ENCODE peak calls at places on chromosomes 6 and 20, in five cellular contexts. V is CD4-positive, alpha-beta T cell; K is CD4-positive, CD25-positive, alpha-beta regulatory T cell; S is body of pancreas; Y is mucosa of descending colon. G is an unnamed sample. For H3K9me3, the result is how much of the 10 kb centered on the place peaks cover.

GRCh38 chr20:40766790-40767529 is 77.9 kb upstream of the MAFB start:
- DNase-seq in V (no peak), K (no peak), S (no peak), Y (no peak), G (no peak)

GRCh38 chr20:17505664-17506517 is 25.3 kb downstream of the BFSP1 start:
- DNase-seq in V (no peak), K (peak), S (no peak), Y (peak), G (no peak)

GRCh38 chr20:1423625-1424106 is 30.8 kb upstream of the FKBP1A start:
- DNase-seq in V (no peak), K (peak), S (peak), Y (no peak), G (no peak)

GRCh38 chr20:57897891-57898290 is 188.1 kb upstream of the PMEPA1 start:
- DNase-seq in V (no peak), K (no peak), S (no peak), Y (no peak), G (no peak)

GRCh38 chr20:58864346-58864745 is 11.8 kb downstream of the GNAS start:
- DNase-seq in V (no peak), K (no peak), S (no peak), Y (no peak), G (no peak)

GRCh38 chr6:153031335-153031955 is 28.9 kb upstream of the MTRF1L start:
- DNase-seq in V (no peak), K (no peak), S (no peak), Y (no peak), G (no peak)

GRCh38 chr6:159513074-159513473 is 180.0 kb downstream of the SOD2 start:
- DNase-seq in V (no peak), K (no peak), S (no peak), Y (no peak), G (no peak)

GRCh38 chr6:128632131-128632530 is 111.7 kb upstream of the PTPRK start:
- DNase-seq in V (no peak), K (no peak), S (no peak), Y (no peak), G (no peak)

GRCh38 chr20:12069181-12069580 is 151.5 kb downstream of the BTBD3 start:
- DNase-seq in V (no peak), K (no peak), S (no peak), Y (no peak), G (no peak)

GRCh38 chr6:106163966-106164877 is 78.1 kb downstream of the PRDM1 start:
- DNase-seq in V (no peak), K (peak), S (no peak), Y (peak), G (no peak)

DNA sequence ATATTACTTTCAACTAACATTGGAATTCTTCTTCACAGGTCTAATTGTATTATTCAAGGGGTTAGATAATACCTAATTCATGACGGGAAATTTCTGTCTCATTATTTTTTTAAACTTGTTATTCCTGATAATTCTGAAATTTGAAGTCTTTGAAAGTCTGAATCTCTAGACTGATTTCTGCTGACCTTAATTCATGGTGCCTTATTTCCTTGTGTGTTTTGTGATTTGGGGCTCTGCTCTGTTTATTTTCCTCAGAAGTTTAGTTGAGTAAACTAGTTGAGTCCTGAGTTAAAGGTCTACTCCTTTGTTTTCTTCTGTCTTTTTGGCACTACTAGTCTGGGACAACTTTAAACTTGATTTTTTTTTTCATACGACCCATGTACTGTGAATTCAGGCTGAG is 5.9 kb downstream of the DEFB118 start:
- DNase-seq in V (no peak), K (no peak), S (no peak), Y (no peak), G (no peak)
- H3K9me3 ChIP-seq in V (under half), K (under half), S (under half), Y (under half), G (under half)

GRCh38 chr6:85826997-85827396 is 184.3 kb upstream of the SYNCRIP start:
- DNase-seq in V (no peak), K (no peak), S (no peak), Y (no peak), G (no peak)

GRCh38 chr6:85828973-85829372 is 186.3 kb upstream of the SYNCRIP start:
- DNase-seq in V (no peak), K (no peak), S (no peak), Y (no peak), G (no peak)

GRCh38 chr6:85824329-85824728 is 181.6 kb upstream of the SYNCRIP start:
- DNase-seq in V (no peak), K (no peak), S (no peak), Y (no peak), G (no peak)
- H3K9me3 ChIP-seq in V (under half), K (under half), S (under half), Y (under half), G (under half)

GRCh38 chr20:20955837-20956236 is 150.3 kb downstream of the LINC00237 start:
- DNase-seq in V (no peak), K (no peak), S (no peak), Y (no peak), G (no peak)
- H3K9me3 ChIP-seq in V (under half), K (under half), S (under half), Y (under half), G (under half)

GRCh38 chr6:37559060-37559459 is 59.4 kb upstream of the CCDC167 start:
- DNase-seq in V (no peak), K (no peak), S (no peak), Y (no peak), G (no peak)

GRCh38 chr6:37557645-37558114 is 58.0 kb upstream of the CCDC167 start:
- DNase-seq in V (no peak), K (no peak), S (no peak), Y (no peak), G (no peak)

GRCh38 chr6:37558646-37559045 is 59.0 kb upstream of the CCDC167 start:
- DNase-seq in V (no peak), K (no peak), S (no peak), Y (no peak), G (no peak)

GRCh38 chr6:37556884-37557644 is 57.4 kb upstream of the CCDC167 start:
- DNase-seq in V (no peak), K (no peak), S (no peak), Y (no peak), G (no peak)

DNA sequence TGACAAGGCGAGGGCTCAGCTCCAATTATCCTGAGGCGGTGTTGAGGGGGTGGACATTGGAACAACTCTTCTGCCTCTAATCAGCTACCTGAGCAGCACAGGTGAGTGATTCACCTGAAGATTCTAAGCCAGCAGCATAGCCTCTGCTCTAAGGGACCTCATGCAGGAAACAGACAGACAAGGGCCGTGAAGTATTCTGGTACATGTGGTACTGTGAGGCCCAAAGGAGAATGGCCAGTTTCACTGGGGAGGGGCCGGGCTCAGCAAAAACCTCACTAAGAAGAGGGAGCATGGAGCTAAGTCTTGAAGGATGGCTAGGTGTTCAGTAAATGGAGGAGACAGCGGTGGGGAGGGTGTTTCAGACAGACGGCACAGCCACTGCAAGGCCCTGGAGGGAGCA is 58.5 kb upstream of the CCDC167 start:
- DNase-seq in V (no peak), K (no peak), S (no peak), Y (no peak), G (no peak)
- H3K9me3 ChIP-seq in V (under half), K (under half), S (under half), Y (under half), G (under half)

GRCh38 chr20:46253391-46253790 is 54.9 kb downstream of the CDH22 start:
- DNase-seq in V (no peak), K (no peak), S (no peak), Y (no peak), G (no peak)
- H3K9me3 ChIP-seq in V (under half), K (under half), S (under half), Y (under half), G (under half)

DNA sequence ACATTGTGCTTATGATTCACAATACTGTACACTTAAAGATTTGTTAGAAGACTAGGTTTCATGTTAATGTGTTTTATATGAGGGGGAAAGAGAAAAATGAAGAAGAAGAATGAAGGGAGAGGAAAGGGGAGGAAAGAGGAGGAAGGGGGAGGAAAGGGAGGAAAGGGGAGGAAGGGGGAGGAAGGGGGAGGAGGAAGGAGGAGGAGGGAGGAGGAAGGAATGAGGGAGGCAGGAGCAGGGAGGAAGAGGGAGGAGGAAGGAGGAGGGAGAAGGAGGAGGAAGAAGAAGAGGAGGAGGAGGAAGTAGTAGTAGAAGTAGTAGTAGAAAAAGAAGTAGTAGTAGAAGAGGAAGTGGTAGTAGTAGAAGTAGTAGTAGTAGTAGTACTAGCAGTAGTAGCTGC is 70.6 kb downstream of the COL21A1 start:
- DNase-seq in V (no peak), K (no peak), S (no peak), Y (no peak), G (no peak)
- H3K9me3 ChIP-seq in V (under half), K (under half), S (under half), Y (under half), G (under half)

GRCh38 chr6:34391711-34392496 is 565 bp downstream of the NUDT3 start:
- DNase-seq in V (peak), K (peak), S (peak), Y (peak), G (peak)

GRCh38 chr6:34391023-34391485 is 1.4 kb downstream of the NUDT3 start:
- DNase-seq in V (no peak), K (no peak), S (peak), Y (no peak), G (no peak)

GRCh38 chr6:34390531-34391013 is 1.9 kb downstream of the NUDT3 start:
- DNase-seq in V (no peak), K (no peak), S (no peak), Y (no peak), G (no peak)

GRCh38 chr6:34386316-34387137 is 5.9 kb downstream of the NUDT3 start:
- DNase-seq in V (no peak), K (no peak), S (no peak), Y (no peak), G (no peak)

DNA sequence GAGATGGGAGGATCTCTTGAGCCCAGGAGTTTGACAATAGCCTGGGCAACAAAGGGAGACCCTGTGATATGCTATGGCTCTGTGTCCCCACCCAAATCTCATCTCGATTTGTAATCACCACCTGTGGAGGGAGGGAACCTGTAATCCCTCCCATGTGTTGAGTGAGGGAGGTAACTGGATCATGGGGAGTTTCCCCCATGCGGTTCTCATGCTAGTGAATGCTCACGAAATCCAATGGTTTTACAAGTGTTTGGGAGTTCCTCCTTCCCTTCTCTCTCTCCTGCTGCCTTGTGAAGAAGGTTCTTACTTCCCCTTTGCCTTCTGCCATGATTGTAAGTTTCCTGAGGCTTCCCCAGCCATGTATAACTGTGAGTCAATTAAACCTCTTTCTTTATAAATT is 3.4 kb downstream of the NUDT3 start:
- DNase-seq in V (no peak), K (no peak), S (no peak), Y (no peak), G (no peak)
- H3K9me3 ChIP-seq in V (under half), K (under half), S (under half), Y (under half), G (under half)

GRCh38 chr20:30412972-30413371 is 844.5 kb upstream of the DEFB115 start:
- DNase-seq in V (no peak), K (no peak), S (no peak), Y (no peak), G (no peak)
- H3K9me3 ChIP-seq in V (under half), K (under half), S (under half), Y (under half), G (under half)